ENCODE peak calls at places on chromosomes 5 and 9, in six cellular contexts. B is astrocyte, K is PC-3, Q is PC-9, D is fibroblast of lung, T is HCT116. F is an unnamed sample.
A peak's percentile ranks its signal among the peaks of the same experiment; 100 is the strongest.

GRCh38 chr9:99859395-99859980 is 37.8 kb downstream of the NR4A3 start:
- DNase-seq in B (peak; percentile 18), K (peak; percentile 15), Q (no peak), D (peak; percentile 19), T (no peak), F (peak; percentile 79)

GRCh38 chr9:96040591-96041461 is 165.3 kb downstream of the ERCC6L2 start:
- DNase-seq in B (no peak), K (peak; percentile 68), Q (no peak), D (peak; percentile 19), T (no peak), F (no peak)

GRCh38 chr5:54022156-54022685 is 288.2 kb downstream of the ARL15 start:
- DNase-seq in B (no peak), K (no peak), Q (no peak), D (no peak), T (no peak), F (no peak)

GRCh38 chr5:100877277-100877676 is 25.8 kb downstream of the ST8SIA4 start:
- DNase-seq in B (no peak), K (peak; percentile 77), Q (no peak), D (no peak), T (no peak), F (no peak)

GRCh38 chr5:75568202-75568601 is 43.1 kb upstream of the ANKDD1B start:
- DNase-seq in B (no peak), K (no peak), Q (no peak), D (no peak), T (no peak), F (no peak)

GRCh38 chr5:42522783-42523182 is 99.5 kb downstream of the GHR start:
- DNase-seq in B (no peak), K (no peak), Q (no peak), D (no peak), T (no peak), F (no peak)

GRCh38 chr9:11893331-11893730 is 799.9 kb upstream of the TYRP1 start:
- DNase-seq in B (peak; percentile 37), K (no peak), Q (no peak), D (peak; percentile 47), T (no peak), F (peak; percentile 73)

GRCh38 chr9:130239741-130240241 is 25.8 kb upstream of the HMCN2 start:
- DNase-seq in B (no peak), K (no peak), Q (peak; percentile 48), D (peak; percentile 26), T (no peak), F (peak; percentile 34)

GRCh38 chr9:126862461-126862830 is 2.0 kb downstream of the ZBTB34 start:
- DNase-seq in B (no peak), K (no peak), Q (no peak), D (no peak), T (no peak), F (peak; percentile 30)

GRCh38 chr5:111584651-111585050 is 72.3 kb upstream of the STARD4 start:
- DNase-seq in B (peak; percentile 93), K (peak; percentile 30), Q (no peak), D (peak; percentile 94), T (no peak), F (peak; percentile 89)

GRCh38 chr9:132669636-132670358 is at the start of gene DDX31:
- DNase-seq in B (peak; percentile 71), K (peak; percentile 65), Q (peak; percentile 83), D (peak; percentile 82), T (peak; percentile 40), F (peak; percentile 92)

GRCh38 chr5:79771387-79771786 is 81.8 kb downstream of the CMYA5 start:
- DNase-seq in B (peak; percentile 86), K (no peak), Q (no peak), D (peak; percentile 89), T (no peak), F (peak; percentile 83)

GRCh38 chr9:27125030-27125429 is 16.0 kb downstream of the TEK start:
- DNase-seq in B (peak; percentile 99), K (peak; percentile 94), Q (peak; percentile 25), D (peak; percentile 99), T (peak; percentile 7), F (peak; percentile 97)

GRCh38 chr9:115250646-115251045 is 132.7 kb upstream of the TNC start:
- DNase-seq in B (peak; percentile 97), K (peak; percentile 83), Q (peak; percentile 30), D (peak; percentile 97), T (no peak), F (peak; percentile 60)

GRCh38 chr5:51810592-51810991 is 427.3 kb downstream of the ISL1 start:
- DNase-seq in B (no peak), K (peak; percentile 88), Q (peak; percentile 40), D (no peak), T (no peak), F (no peak)

GRCh38 chr9:29575219-29575618 is 2001.9 kb upstream of the C9orf72 start:
- DNase-seq in B (no peak), K (no peak), Q (no peak), D (no peak), T (no peak), F (no peak)

GRCh38 chr5:61139094-61139873 is 23.0 kb downstream of the SMIM15 start:
- DNase-seq in B (no peak), K (peak; percentile 26), Q (no peak), D (no peak), T (no peak), F (peak; percentile 28)

GRCh38 chr9:6234014-6234413 is 18.4 kb downstream of the IL33 start:
- DNase-seq in B (no peak), K (no peak), Q (no peak), D (no peak), T (no peak), F (no peak)

GRCh38 chr9:69433968-69434367 is 109.0 kb downstream of the ENTREP1 start:
- DNase-seq in B (no peak), K (no peak), Q (no peak), D (no peak), T (no peak), F (no peak)

GRCh38 chr5:87829214-87829551 is 416.5 kb upstream of the CCNH start:
- DNase-seq in B (peak; percentile 93), K (peak; percentile 96), Q (peak; percentile 63), D (peak; percentile 93), T (peak; percentile 6), F (peak; percentile 36)

GRCh38 chr5:172179032-172179989 is 8.7 kb downstream of the STK10 start:
- DNase-seq in B (peak; percentile 64), K (no peak), Q (no peak), D (peak; percentile 71), T (no peak), F (no peak)

GRCh38 chr5:110478899-110479298 is 247.6 kb downstream of the TMEM232 start:
- DNase-seq in B (peak; percentile 98), K (peak; percentile 66), Q (no peak), D (peak; percentile 97), T (no peak), F (peak; percentile 94)

GRCh38 chr9:97759611-97760288 is 62.6 kb upstream of the XPA start:
- DNase-seq in B (no peak), K (no peak), Q (no peak), D (peak; percentile 7), T (no peak), F (peak; percentile 47)

GRCh38 chr9:133162802-133163558 is 734 bp downstream of the GBGT1 start:
- DNase-seq in B (no peak), K (no peak), Q (no peak), D (no peak), T (no peak), F (peak; percentile 24)

GRCh38 chr5:135456238-135457099 is 4.3 kb upstream of the TIFAB start:
- DNase-seq in B (peak; percentile 88), K (peak; percentile 26), Q (peak; percentile 15), D (peak; percentile 92), T (peak; percentile 46), F (peak; percentile 98)

GRCh38 chr5:170254056-170254455 is 21.3 kb downstream of the C5orf58 start:
- DNase-seq in B (no peak), K (peak; percentile 70), Q (no peak), D (peak; percentile 1), T (no peak), F (no peak)

GRCh38 chr5:127599847-127600246 is 49.0 kb upstream of the CTXN3 start:
- DNase-seq in B (no peak), K (no peak), Q (no peak), D (no peak), T (no peak), F (no peak)

GRCh38 chr5:180784497-180785097 is 18.0 kb downstream of the MGAT1 start:
- DNase-seq in B (peak; percentile 63), K (peak; percentile 92), Q (peak; percentile 72), D (peak; percentile 77), T (peak; percentile 68), F (peak; percentile 94)

GRCh38 chr9:86075132-86075807 is 24.1 kb downstream of the GOLM1 start:
- DNase-seq in B (peak; percentile 84), K (no peak), Q (no peak), D (peak; percentile 87), T (no peak), F (no peak)

DNA sequence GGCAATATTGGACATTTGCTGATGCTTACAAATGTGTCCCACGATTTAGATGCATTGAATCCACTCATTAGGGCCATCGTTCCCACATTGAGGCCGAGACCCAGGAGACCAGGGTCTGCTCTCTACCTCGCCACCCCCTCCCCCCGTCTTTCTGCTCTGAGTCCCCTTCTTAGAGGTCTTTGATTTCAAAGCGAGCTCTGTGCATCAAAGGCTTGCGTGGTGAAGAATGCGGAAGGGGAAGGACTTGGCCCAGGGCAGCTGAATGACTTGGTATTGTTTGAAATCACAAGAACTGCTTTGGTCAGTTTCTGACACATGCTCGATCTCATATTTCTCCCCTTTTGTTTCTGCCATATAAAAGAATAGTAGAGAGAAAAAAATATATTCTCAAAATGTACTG is 78.3 kb upstream of the IRX1 start:
- DNase-seq in B (no peak), K (no peak), Q (no peak), D (no peak), T (no peak), F (no peak)
- H3K4me2 ChIP-seq in B (no peak overlapping the region), K (no peak overlapping the region), Q (no peak overlapping the region), D (no peak overlapping the region), T (no peak overlapping the region), F (no peak overlapping the region)

GRCh38 chr9:37011530-37011929 is 22.5 kb downstream of the PAX5 start:
- DNase-seq in B (no peak), K (no peak), Q (no peak), D (no peak), T (no peak), F (no peak)
- H4K20me1 ChIP-seq in B (no peaks in the 10 kb centered on the region), K (no peaks in the 10 kb centered on the region), Q (no peaks in the 10 kb centered on the region), D (no peaks in the 10 kb centered on the region), T (no peaks in the 10 kb centered on the region), F (no peaks in the 10 kb centered on the region)

DNA sequence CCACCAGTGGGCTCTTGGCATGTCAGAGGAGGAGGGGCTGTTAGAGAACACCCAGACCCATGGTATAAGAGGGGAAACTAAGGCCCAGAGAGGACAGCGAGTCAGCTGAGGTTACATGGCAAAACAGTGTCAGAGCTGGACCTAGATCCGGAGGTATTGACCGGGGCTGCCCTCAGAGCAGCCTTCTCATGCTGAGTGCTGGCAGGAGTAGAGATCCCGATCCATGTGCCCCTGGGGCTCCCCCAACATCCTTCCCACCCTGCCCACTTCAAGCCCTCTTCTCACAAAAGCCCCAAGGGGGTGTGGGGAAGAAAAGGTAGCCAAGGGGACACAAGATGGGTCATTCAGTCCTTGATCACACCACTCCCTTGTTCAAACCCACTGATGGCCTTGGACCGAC is 19.9 kb downstream of the CSF1R start:
- DNase-seq in B (no peak), K (no peak), Q (no peak), D (no peak), T (no peak), F (no peak)
- H3K27ac ChIP-seq in B (peak overlapping the region; percentile 61), K (no peak overlapping the region), Q (no peak overlapping the region), D (no peak overlapping the region), T (no peak overlapping the region), F (peak overlapping the region; percentile 62)

DNA sequence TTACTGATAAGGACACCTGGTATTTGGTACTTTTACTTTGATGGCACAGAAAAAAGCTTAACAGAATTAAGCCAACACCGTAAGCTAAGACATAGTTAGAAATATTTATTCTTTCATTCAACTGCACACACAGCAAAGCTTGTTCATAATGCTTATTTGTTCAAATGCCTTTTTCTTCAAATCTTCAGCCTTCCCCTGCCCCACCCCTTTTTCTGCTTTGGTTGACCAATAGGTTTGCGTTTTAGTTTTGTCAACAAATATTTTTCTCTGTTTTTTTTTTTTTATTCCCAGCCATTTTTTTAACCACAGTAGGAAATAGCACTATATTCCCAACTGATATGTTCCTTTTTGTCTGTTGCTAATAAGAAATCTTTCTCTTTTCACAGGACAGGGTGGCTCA is 4.9 kb upstream of the RICTOR start:
- DNase-seq in B (no peak), K (no peak), Q (no peak), D (no peak), T (no peak), F (no peak)
- H3K4me2 ChIP-seq in B (no peak overlapping the region), K (no peak overlapping the region), Q (no peak overlapping the region), D (no peak overlapping the region), T (peak overlapping the region; percentile 37), F (no peak overlapping the region)

F was measured in GM23248.